ENCODE peak calls at places on chromosome 10, in eight cellular contexts. K is left ventricle myocardium inferior, Q is WTC11, J is HCT116, T is lower leg skin, Y is A549, S is stomach, P is nephron progenitor cell. R is an unnamed sample.

GRCh38 chr10:132873395-132873794 is 69.0 kb downstream of the CFAP46 start:
- DNase-seq in K (no peak), Q (peak; percentile 6), J (no peak), T (no peak), Y (no peak), S (peak; percentile 13), P (no peak), R (no peak)

GRCh38 chr10:100742936-100743335 is 2.4 kb upstream of the PAX2 start:
- DNase-seq in K (no peak), Q (no peak), J (no peak), T (no peak), Y (no peak), S (no peak), P (no peak), R (no peak)

GRCh38 chr10:28594401-28594800 is 61.5 kb downstream of the WAC start:
- DNase-seq in K (no peak), Q (no peak), J (no peak), T (no peak), Y (no peak), S (no peak), P (no peak), R (no peak)

GRCh38 chr10:11325817-11326216 is 285.6 kb downstream of the USP6NL start:
- DNase-seq in K (no peak), Q (no peak), J (no peak), T (no peak), Y (no peak), S (no peak), P (no peak), R (no peak)

GRCh38 chr10:119657725-119658124 is 6.5 kb downstream of the BAG3 start:
- DNase-seq in K (no peak), Q (no peak), J (no peak), T (no peak), Y (no peak), S (no peak), P (no peak), R (no peak)

GRCh38 chr10:96708456-96708855 is 11.9 kb downstream of the PIK3AP1 start:
- DNase-seq in K (no peak), Q (no peak), J (no peak), T (no peak), Y (no peak), S (no peak), P (no peak), R (no peak)

GRCh38 chr10:30974355-30974754 is 57.3 kb downstream of the ZNF438 start:
- DNase-seq in K (no peak), Q (no peak), J (no peak), T (no peak), Y (no peak), S (no peak), P (no peak), R (no peak)

GRCh38 chr10:48744587-48744986 is 59.9 kb downstream of the WDFY4 start:
- DNase-seq in K (no peak), Q (no peak), J (no peak), T (no peak), Y (no peak), S (no peak), P (no peak), R (no peak)

GRCh38 chr10:16698457-16698856 is 118.8 kb downstream of the RSU1 start:
- DNase-seq in K (no peak), Q (no peak), J (no peak), T (no peak), Y (no peak), S (no peak), P (no peak), R (no peak)

GRCh38 chr10:101902032-101902799 is 58.6 kb upstream of the KCNIP2 start:
- DNase-seq in K (no peak), Q (peak; percentile 30), J (no peak), T (no peak), Y (no peak), S (no peak), P (no peak), R (no peak)

GRCh38 chr10:22456486-22456885 is 111.2 kb downstream of the SPAG6 start:
- DNase-seq in K (no peak), Q (no peak), J (no peak), T (no peak), Y (no peak), S (no peak), P (no peak), R (no peak)

GRCh38 chr10:72248477-72249151 is 25.1 kb upstream of the DDIT4 start:
- DNase-seq in K (peak; percentile 88), Q (peak; percentile 56), J (no peak), T (peak; percentile 93), Y (no peak), S (peak; percentile 87), P (no peak), R (no peak)

GRCh38 chr10:13686331-13686752 is 99.6 kb downstream of the PRPF18 start:
- DNase-seq in K (peak; percentile 54), Q (no peak), J (no peak), T (no peak), Y (no peak), S (no peak), P (no peak), R (no peak)

GRCh38 chr10:53108317-53108934 is 335.8 kb upstream of the MBL2 start:
- DNase-seq in K (no peak), Q (no peak), J (no peak), T (no peak), Y (no peak), S (no peak), P (no peak), R (no peak)

GRCh38 chr10:94677691-94678090 is 5.8 kb upstream of the CYP2C18 start:
- DNase-seq in K (no peak), Q (no peak), J (peak; percentile 6), T (no peak), Y (peak; percentile 25), S (peak; percentile 48), P (no peak), R (no peak)

GRCh38 chr10:132538031-132538789 is 623 bp downstream of the INPP5A start:
- DNase-seq in K (peak; percentile 22), Q (peak; percentile 22), J (no peak), T (no peak), Y (no peak), S (peak; percentile 26), P (no peak), R (no peak)

GRCh38 chr10:64731016-64731415 is 1209.8 kb downstream of the REEP3 start:
- DNase-seq in K (no peak), Q (no peak), J (no peak), T (no peak), Y (no peak), S (no peak), P (no peak), R (no peak)

GRCh38 chr10:64738462-64738861 is 1217.3 kb downstream of the REEP3 start:
- DNase-seq in K (no peak), Q (no peak), J (no peak), T (no peak), Y (no peak), S (no peak), P (no peak), R (no peak)

GRCh38 chr10:64732372-64732715 is 1211.1 kb downstream of the REEP3 start:
- DNase-seq in K (no peak), Q (no peak), J (no peak), T (no peak), Y (no peak), S (no peak), P (no peak), R (no peak)

GRCh38 chr10:64733980-64734379 is 1212.8 kb downstream of the REEP3 start:
- DNase-seq in K (no peak), Q (peak; percentile 13), J (peak; percentile 33), T (no peak), Y (peak; percentile 6), S (peak; percentile 28), P (peak; percentile 7), R (no peak)
- TF ChIP-seq CTCF in K (peak; percentile 27), Q (no peak), J (peak; percentile 39), T (no peak), Y (peak; percentile 42), S (peak; percentile 29), P (peak; percentile 39), R (no peak)

DNA sequence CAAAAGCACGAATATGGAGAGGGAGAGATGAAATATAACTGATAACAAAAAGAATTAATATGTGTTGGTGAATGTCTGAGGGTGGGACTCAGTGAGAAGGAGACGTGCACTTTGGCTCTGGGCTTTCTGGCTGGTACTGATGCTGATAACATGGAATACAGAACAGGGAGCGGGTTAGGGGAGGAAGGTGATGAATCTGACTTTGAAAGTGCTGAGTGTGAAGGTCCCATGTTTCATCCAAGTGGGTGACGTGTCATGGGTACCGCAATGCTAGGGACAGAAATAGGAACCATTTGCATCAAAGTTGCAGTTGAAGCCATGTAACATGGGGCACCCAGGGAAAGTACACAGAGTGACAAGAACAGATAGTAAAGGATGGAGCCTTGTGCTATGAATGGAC is 236.6 kb upstream of the MYO3A start:
- DNase-seq in K (no peak), Q (no peak), J (no peak), T (no peak), Y (no peak), S (no peak), P (no peak), R (no peak)
- TF ChIP-seq CTCF in K (no peak), Q (no peak), J (no peak), T (no peak), Y (no peak), S (no peak), P (no peak), R (no peak)

DNA sequence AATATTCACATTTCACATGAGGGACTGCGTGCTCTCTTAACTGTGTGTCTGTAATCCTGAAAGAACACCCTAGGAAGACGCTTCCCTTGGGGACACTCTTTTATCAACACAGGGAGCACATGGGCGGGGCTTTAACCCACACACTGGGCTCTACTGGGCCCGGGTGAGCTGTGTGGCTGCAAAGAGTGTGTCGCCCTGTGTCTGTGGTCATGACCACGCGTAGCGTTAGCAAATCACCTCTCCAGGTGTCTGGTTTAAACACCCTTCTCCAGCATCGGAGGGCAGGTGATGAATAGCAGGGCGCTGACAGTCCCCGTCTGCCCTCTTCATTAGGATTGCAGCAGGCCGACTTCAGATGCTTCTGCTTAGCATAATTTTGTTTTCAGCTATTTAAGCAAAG is 127.7 kb downstream of the ADARB2 start:
- DNase-seq in K (no peak), Q (no peak), J (no peak), T (no peak), Y (no peak), S (no peak), P (no peak), R (no peak)
- TF ChIP-seq CTCF in K (no peak), Q (no peak), J (no peak), T (no peak), Y (no peak), S (no peak), P (no peak), R (no peak)

GRCh38 chr10:110357871-110358270 is 53.2 kb upstream of the SMNDC1 start:
- DNase-seq in K (no peak), Q (no peak), J (no peak), T (no peak), Y (no peak), S (no peak), P (no peak), R (no peak)

GRCh38 chr10:110360857-110361474 is 56.2 kb upstream of the SMNDC1 start:
- DNase-seq in K (no peak), Q (no peak), J (no peak), T (no peak), Y (no peak), S (no peak), P (no peak), R (no peak)

GRCh38 chr10:110357252-110357780 is 52.6 kb upstream of the SMNDC1 start:
- DNase-seq in K (no peak), Q (no peak), J (peak; percentile 34), T (no peak), Y (no peak), S (no peak), P (no peak), R (peak; percentile 49)

GRCh38 chr10:110358278-110358677 is 53.6 kb upstream of the SMNDC1 start:
- DNase-seq in K (no peak), Q (no peak), J (no peak), T (no peak), Y (no peak), S (no peak), P (no peak), R (no peak)

GRCh38 chr10:110358869-110359629 is 54.3 kb upstream of the SMNDC1 start:
- DNase-seq in K (peak; percentile 27), Q (peak; percentile 29), J (peak; percentile 38), T (no peak), Y (no peak), S (peak; percentile 80), P (no peak), R (no peak)
- TF ChIP-seq CTCF in K (no peak), Q (no peak), J (no peak), T (no peak), Y (no peak), S (no peak), P (no peak), R (no peak)

R was measured in omental fat pad.